ENCODE peak calls at places on chromosomes 5 and 9, in eight cellular contexts. U, Q, D, A, P, Z, X and J are unnamed samples.

GRCh38 chr9:110047955-110048472 is 159.9 kb downstream of the C9orf152 start:
- DNase-seq in P (no peak), D (no peak), Q (no peak), X (no peak), Z (no peak), A (no peak), U (peak; percentile 25), J (peak; percentile 68)

GRCh38 chr9:2216591-2216990 is 201.4 kb downstream of the SMARCA2 start:
- DNase-seq in Z (no peak), Q (no peak), P (no peak), A (no peak), D (no peak), X (no peak), U (no peak), J (no peak)

GRCh38 chr9:21812945-21813568 is 10.6 kb downstream of the MTAP start:
- DNase-seq in X (peak; percentile 85), Q (peak; percentile 25), A (peak; percentile 80), D (peak; percentile 51), U (no peak), P (peak; percentile 40), Z (peak; percentile 55), J (peak; percentile 75)

GRCh38 chr9:33946779-33947535 is 101.7 kb downstream of the UBAP2 start:
- DNase-seq in X (no peak), U (no peak), P (no peak), A (no peak), Z (no peak), D (no peak), Q (no peak), J (no peak)

GRCh38 chr5:176627582-176627981 is 2.8 kb downstream of the SNCB start:
- DNase-seq in A (no peak), X (no peak), Z (no peak), U (no peak), D (no peak), Q (no peak), P (no peak), J (no peak)

GRCh38 chr9:33452828-33453271 is 5.5 kb upstream of the AQP3 start:
- DNase-seq in Z (peak; percentile 70), A (peak; percentile 50), X (peak; percentile 70), U (no peak), Q (no peak), D (peak; percentile 67), P (no peak), J (no peak)

GRCh38 chr5:73393606-73394489 is 54.7 kb downstream of the FOXD1 start:
- DNase-seq in A (no peak), U (no peak), P (no peak), D (no peak), Q (no peak), X (no peak), Z (no peak), J (no peak)

GRCh38 chr9:6471231-6471630 is 58.2 kb downstream of the UHRF2 start:
- DNase-seq in X (no peak), Q (no peak), U (no peak), D (no peak), A (no peak), P (no peak), Z (no peak), J (no peak)

GRCh38 chr9:93134018-93134739 is at the start of gene NINJ1:
- DNase-seq in P (peak; percentile 82), A (peak; percentile 79), X (peak; percentile 89), Q (peak; percentile 56), Z (no peak), U (peak; percentile 93), D (peak; percentile 67), J (no peak)

GRCh38 chr9:93137362-93137761 is 3.3 kb upstream of the NINJ1 start:
- DNase-seq in Q (no peak), P (no peak), Z (no peak), D (no peak), U (no peak), A (peak; percentile 46), X (no peak), J (no peak)

GRCh38 chr9:93136693-93137092 is 2.6 kb upstream of the NINJ1 start:
- DNase-seq in A (no peak), U (no peak), D (no peak), X (no peak), Z (no peak), Q (no peak), P (no peak), J (no peak)

GRCh38 chr9:93134740-93135444 is 841 bp upstream of the NINJ1 start:
- DNase-seq in P (peak; percentile 54), Q (no peak), A (no peak), Z (no peak), D (no peak), X (no peak), U (no peak), J (no peak)

GRCh38 chr9:93136011-93136440 is 2.0 kb upstream of the NINJ1 start:
- DNase-seq in Z (no peak), D (no peak), X (no peak), A (no peak), U (no peak), P (peak; percentile 37), Q (peak; percentile 64), J (no peak)
- TF ChIP-seq POLR2A in Z (no peak), D (no peak), X (no peak), A (no peak), U (no peak), P (no peak), Q (peak; percentile 62), J (no peak)

GRCh38 chr5:178859625-178860521 is at the start of gene ZNF354B:
- DNase-seq in U (peak; percentile 83), X (peak; percentile 92), A (peak; percentile 92), D (peak; percentile 91), P (peak; percentile 84), Z (peak; percentile 90), Q (peak; percentile 86), J (peak; percentile 93)
- TF ChIP-seq POLR2A in U (peak; percentile 56), X (peak; percentile 37), A (peak; percentile 61), D (peak; percentile 76), P (peak; percentile 50), Z (no peak), Q (peak; percentile 73), J (no peak)

GRCh38 chr5:81749562-81750307 is 1.2 kb downstream of the SSBP2 start:
- DNase-seq in X (peak; percentile 62), Q (no peak), P (peak; percentile 64), A (peak; percentile 48), D (peak; percentile 34), U (peak; percentile 45), Z (no peak), J (peak; percentile 83)
- TF ChIP-seq POLR2A in X (no peak), Q (peak; percentile 19), P (no peak), A (no peak), D (no peak), U (peak; percentile 56), Z (no peak), J (no peak)

DNA sequence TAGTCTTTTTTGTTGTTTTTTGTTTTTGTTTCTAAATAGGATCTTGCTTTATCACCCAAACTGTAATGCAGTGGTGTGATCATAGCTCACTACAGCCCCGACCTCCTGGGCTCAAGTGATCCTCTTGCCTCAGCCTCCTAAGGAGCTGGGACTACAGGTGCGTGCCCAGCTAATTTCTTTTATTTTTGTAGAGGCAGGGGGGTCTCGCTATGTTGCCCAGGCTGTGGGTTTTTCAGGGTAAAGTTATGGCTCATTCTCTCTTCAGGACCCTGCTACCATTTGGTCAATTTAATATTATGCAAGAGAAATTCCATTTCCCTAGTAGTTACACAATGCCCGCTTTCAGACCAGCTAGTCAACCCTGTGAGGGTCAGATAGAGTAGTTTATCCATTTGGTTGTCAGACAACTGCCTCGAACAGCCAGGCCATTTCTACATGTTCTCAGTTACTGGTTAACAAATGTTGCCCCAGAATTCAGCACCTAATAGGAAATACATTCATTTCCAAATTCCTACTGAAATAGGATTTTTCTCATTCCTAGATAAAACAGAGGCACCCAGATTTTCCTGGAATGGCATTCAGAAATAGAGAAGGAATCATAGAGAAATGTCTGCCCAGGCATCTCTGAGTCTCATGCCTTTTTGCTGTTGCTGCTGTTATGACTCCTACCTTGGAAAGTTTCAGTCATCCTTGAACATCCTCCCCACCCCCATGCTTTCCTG is 6.4 kb upstream of the GLIS3 start:
- DNase-seq in Q (no peak), U (no peak), A (no peak), D (peak; percentile 17), X (no peak), P (no peak), Z (no peak), J (no peak)
- TF ChIP-seq POLR2A in Q (no peak), U (no peak), A (no peak), D (no peak), X (no peak), P (no peak), Z (no peak), J (no peak)

GRCh38 chr9:17782750-17783149 is 203.9 kb downstream of the SH3GL2 start:
- DNase-seq in A (no peak), U (no peak), X (no peak), Z (no peak), D (no peak), P (no peak), Q (no peak), J (no peak)

GRCh38 chr9:17772223-17772622 is 193.4 kb downstream of the SH3GL2 start:
- DNase-seq in X (no peak), U (no peak), Q (no peak), P (no peak), Z (no peak), D (no peak), A (no peak), J (no peak)

GRCh38 chr9:17776735-17777134 is 197.9 kb downstream of the SH3GL2 start:
- DNase-seq in A (no peak), Z (no peak), X (no peak), P (no peak), D (no peak), U (no peak), Q (no peak), J (no peak)

GRCh38 chr9:17775646-17776045 is 196.8 kb downstream of the SH3GL2 start:
- DNase-seq in A (no peak), P (no peak), X (no peak), Z (no peak), U (no peak), D (no peak), Q (no peak), J (no peak)

DNA sequence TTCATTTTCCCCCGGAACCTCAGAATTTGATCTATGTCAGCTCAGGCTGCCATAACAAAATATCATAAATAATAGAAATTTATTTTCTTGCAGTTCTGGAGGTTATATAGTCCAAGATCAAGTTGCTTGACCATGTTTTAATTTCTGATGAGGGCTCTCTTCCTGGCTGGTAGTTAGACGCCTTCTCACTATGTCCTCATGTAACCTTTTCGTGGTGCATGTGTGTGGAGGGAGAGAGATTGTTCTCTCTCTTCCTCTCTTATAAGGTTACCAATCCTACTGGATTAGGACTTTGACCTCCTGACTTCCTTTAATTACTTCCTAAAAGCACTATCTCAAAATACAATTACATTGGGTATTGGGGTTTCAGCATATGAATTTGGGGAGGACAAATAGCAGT is 198.6 kb downstream of the SH3GL2 start:
- DNase-seq in P (no peak), U (no peak), Z (no peak), D (no peak), X (no peak), A (no peak), Q (no peak), J (no peak)
- TF ChIP-seq POLR2A in P (no peak), U (no peak), Z (no peak), D (no peak), X (no peak), A (no peak), Q (no peak), J (no peak)